ENCODE peak calls at places on chromosome 21, in four cellular contexts. X is dermis blood vessel endothelial cell, G is thoracic aorta, Z is Calu3. Q is an unnamed sample.

GRCh38 chr21:42784276-42784675 is 95.1 kb downstream of the WDR4 start:
- DNase-seq in G (no peak), Z (no peak), X (peak), Q (no peak)

GRCh38 chr21:16330340-16331319 is 600.8 kb downstream of the USP25 start:
- DNase-seq in Z (peak), X (peak), G (no peak), Q (peak)

GRCh38 chr21:44713130-44713529 is 1.8 kb upstream of the TSPEAR start:
- DNase-seq in Z (no peak), X (no peak), G (no peak), Q (peak)

GRCh38 chr21:31258073-31258472 is 86.0 kb downstream of the TIAM1 start:
- DNase-seq in G (no peak), X (no peak), Z (no peak), Q (no peak)

GRCh38 chr21:26801524-26801923 is 43.7 kb downstream of the ADAMTS1 start:
- DNase-seq in G (no peak), Z (no peak), X (no peak), Q (peak)

GRCh38 chr21:34276711-34277425 is 86.9 kb upstream of the KCNE2 start:
- DNase-seq in Z (no peak), G (no peak), X (no peak), Q (no peak)

GRCh38 chr21:38533887-38534286 is 35.6 kb upstream of the ERG start:
- DNase-seq in G (no peak), Z (no peak), X (no peak), Q (no peak)

GRCh38 chr21:46048926-46049889 is 48.7 kb upstream of the COL6A2 start:
- DNase-seq in G (no peak), X (no peak), Z (no peak), Q (peak)

GRCh38 chr21:34635307-34635706 is 20.4 kb upstream of the RCAN1 start:
- DNase-seq in G (no peak), X (peak), Z (peak), Q (no peak)

GRCh38 chr21:29155118-29155932 is 24.9 kb downstream of the MAP3K7CL start:
- DNase-seq in Z (peak), X (peak), G (no peak), Q (peak)

GRCh38 chr21:38766987-38767722 is 38.6 kb upstream of the ETS2 start:
- DNase-seq in G (no peak), X (no peak), Z (peak), Q (no peak)

GRCh38 chr21:45826733-45827692 is 154.6 kb upstream of the COL6A1 start:
- DNase-seq in Z (no peak), X (no peak), G (no peak), Q (no peak)

GRCh38 chr21:15826147-15826780 is 96.5 kb downstream of the USP25 start:
- DNase-seq in Z (peak), X (peak), G (no peak), Q (no peak)

GRCh38 chr21:15964181-15964855 is 234.5 kb downstream of the USP25 start:
- DNase-seq in X (no peak), Z (no peak), G (no peak), Q (no peak)

GRCh38 chr21:30592140-30592539 is at the start of gene KRTAP6-3:
- DNase-seq in Z (no peak), X (no peak), G (no peak), Q (no peak)